ENCODE peak calls at places on chromosomes 4 and X, in nine cellular contexts. O, J, Z, Q, E, X, I, T and K are unnamed samples.

GRCh38 chr4:186719925-186720694 is 3.5 kb downstream of the FAT1 start:
- DNase-seq in O (no peak), J (no peak), Z (no peak), Q (peak; percentile 15), E (no peak), X (peak; percentile 66), I (no peak), T (no peak), K (no peak)

GRCh38 chr4:10097906-10098769 is 18.5 kb downstream of the WDR1 start:
- DNase-seq in O (no peak), J (no peak), Z (no peak), Q (no peak), E (no peak), X (no peak), I (no peak), T (no peak), K (no peak)

GRCh38 chr4:27861802-27862201 is 1001.2 kb downstream of the STIM2 start:
- DNase-seq in O (no peak), J (no peak), Z (no peak), Q (no peak), E (no peak), X (no peak), I (no peak), T (no peak), K (no peak)

GRCh38 chrX:135984220-135984619 is 1.0 kb upstream of the SLC9A6 start:
- DNase-seq in O (no peak), J (no peak), Z (no peak), Q (no peak), E (no peak), X (peak; percentile 21), I (no peak), T (no peak), K (no peak)

GRCh38 chr4:11426716-11427115 is 2.0 kb downstream of the HS3ST1 start:
- DNase-seq in O (no peak), J (no peak), Z (no peak), Q (no peak), E (no peak), X (no peak), I (no peak), T (no peak), K (no peak)

GRCh38 chr4:71268156-71268555 is 70.7 kb upstream of the SLC4A4 start:
- DNase-seq in O (no peak), J (no peak), Z (no peak), Q (no peak), E (no peak), X (no peak), I (no peak), T (no peak), K (no peak)

GRCh38 chr4:142452132-142452855 is 393.8 kb downstream of the INPP4B start:
- DNase-seq in O (no peak), J (no peak), Z (no peak), Q (no peak), E (no peak), X (no peak), I (no peak), T (no peak), K (no peak)

GRCh38 chrX:70979136-70979762 is 48.4 kb upstream of the SLC7A3 start:
- DNase-seq in O (no peak), J (no peak), Z (no peak), Q (no peak), E (no peak), X (peak; percentile 57), I (no peak), T (no peak), K (no peak)

GRCh38 chr4:137274404-137274803 is 257.9 kb downstream of the PCDH18 start:
- DNase-seq in O (no peak), J (no peak), Z (no peak), Q (no peak), E (no peak), X (no peak), I (no peak), T (no peak), K (no peak)

GRCh38 chrX:20623448-20623847 is 356.7 kb upstream of the RPS6KA3 start:
- DNase-seq in O (no peak), J (no peak), Z (no peak), Q (no peak), E (no peak), X (no peak), I (no peak), T (no peak), K (no peak)

GRCh38 chrX:19924285-19924684 is 36.9 kb upstream of the SH3KBP1 start:
- DNase-seq in O (no peak), J (no peak), Z (no peak), Q (no peak), E (no peak), X (peak; percentile 50), I (no peak), T (no peak), K (no peak)

GRCh38 chr4:99668472-99668871 is 10.8 kb upstream of the C4orf54 start:
- DNase-seq in O (no peak), J (no peak), Z (no peak), Q (no peak), E (no peak), X (no peak), I (no peak), T (no peak), K (no peak)

GRCh38 chr4:55722132-55722531 is 86.0 kb upstream of the NMU start:
- DNase-seq in O (no peak), J (no peak), Z (no peak), Q (peak; percentile 21), E (no peak), X (no peak), I (no peak), T (no peak), K (no peak)

GRCh38 chr4:138639018-138639876 is 376.3 kb upstream of the NOCT start:
- DNase-seq in O (no peak), J (no peak), Z (no peak), Q (no peak), E (no peak), X (no peak), I (no peak), T (no peak), K (no peak)

GRCh38 chrX:9942086-9942485 is 25.1 kb upstream of the CLDN34 start:
- DNase-seq in O (no peak), J (peak; percentile 9), Z (peak; percentile 11), Q (no peak), E (peak; percentile 4), X (peak; percentile 92), I (no peak), T (peak; percentile 25), K (no peak)

GRCh38 chrX:133958997-133959688 is 26.3 kb downstream of the GPC3 start:
- DNase-seq in O (no peak), J (no peak), Z (no peak), Q (no peak), E (no peak), X (no peak), I (no peak), T (no peak), K (no peak)

GRCh38 chrX:136166221-136166855 is 19.0 kb downstream of the FHL1 start:
- DNase-seq in O (no peak), J (no peak), Z (no peak), Q (no peak), E (no peak), X (no peak), I (no peak), T (no peak), K (no peak)

GRCh38 chr4:83240379-83240875 is 44.2 kb downstream of the COQ2 start:
- DNase-seq in O (no peak), J (no peak), Z (no peak), Q (no peak), E (no peak), X (peak; percentile 80), I (no peak), T (no peak), K (no peak)

GRCh38 chr4:80500593-80500992 is 165.1 kb downstream of the CFAP299 start:
- DNase-seq in O (no peak), J (no peak), Z (no peak), Q (no peak), E (no peak), X (peak; percentile 39), I (no peak), T (peak; percentile 16), K (no peak)

GRCh38 chrX:68440940-68441339 is 7.6 kb upstream of the OPHN1 start:
- DNase-seq in O (no peak), J (no peak), Z (peak; percentile 72), Q (peak; percentile 80), E (no peak), X (no peak), I (no peak), T (no peak), K (no peak)

GRCh38 chr4:161320377-161320776 is 843.4 kb downstream of the FSTL5 start:
- DNase-seq in O (no peak), J (no peak), Z (no peak), Q (peak; percentile 8), E (no peak), X (peak; percentile 55), I (no peak), T (no peak), K (no peak)

GRCh38 chr4:149785686-149786431 is 29.8 kb downstream of the IQCM start:
- DNase-seq in O (no peak), J (no peak), Z (no peak), Q (no peak), E (no peak), X (no peak), I (no peak), T (no peak), K (no peak)

GRCh38 chr4:143406523-143406922 is 69.8 kb downstream of the GAB1 start:
- DNase-seq in O (no peak), J (no peak), Z (peak; percentile 45), Q (no peak), E (no peak), X (peak; percentile 62), I (no peak), T (no peak), K (no peak)

GRCh38 chr4:114187592-114187991 is 208.1 kb upstream of the ARSJ start:
- DNase-seq in O (no peak), J (no peak), Z (no peak), Q (no peak), E (no peak), X (no peak), I (no peak), T (no peak), K (no peak)

GRCh38 chrX:72316408-72317079 is 10.8 kb upstream of the CITED1 start:
- DNase-seq in O (no peak), J (no peak), Z (no peak), Q (no peak), E (no peak), X (no peak), I (no peak), T (no peak), K (no peak)

GRCh38 chr4:108828620-108829019 is 65.8 kb upstream of the ETNPPL start:
- DNase-seq in O (no peak), J (no peak), Z (no peak), Q (no peak), E (no peak), X (no peak), I (no peak), T (no peak), K (no peak)

GRCh38 chr4:6272863-6273660 is 3.4 kb downstream of the WFS1 start:
- DNase-seq in O (no peak), J (no peak), Z (no peak), Q (no peak), E (no peak), X (no peak), I (no peak), T (no peak), K (no peak)

GRCh38 chr4:26084414-26084813 is 170.4 kb downstream of the SMIM20 start:
- DNase-seq in O (no peak), J (no peak), Z (no peak), Q (no peak), E (no peak), X (no peak), I (no peak), T (no peak), K (no peak)

GRCh38 chrX:16573781-16574180 is 76.2 kb upstream of the S100G start:
- DNase-seq in O (no peak), J (no peak), Z (no peak), Q (no peak), E (no peak), X (no peak), I (no peak), T (no peak), K (no peak)

GRCh38 chr4:87856816-87857215 is 24.0 kb downstream of the MEPE start:
- DNase-seq in O (no peak), J (no peak), Z (no peak), Q (no peak), E (no peak), X (no peak), I (no peak), T (no peak), K (no peak)

GRCh38 chrX:41808042-41808441 is 84.1 kb downstream of the GPR82 start:
- DNase-seq in O (no peak), J (no peak), Z (no peak), Q (no peak), E (no peak), X (no peak), I (no peak), T (no peak), K (no peak)